ENCODE peak calls at places on chromosomes 6 and 20, in ten cellular contexts. V is IMR-90; X is CD8-positive, alpha-beta T cell; B is mammary epithelial cell; F is HepG2; J is transverse colon; H is uterus; U is cardiac muscle cell; M is tibial nerve; T is stomach. W is an unnamed sample. For H3K36me3, the result is how much of the 10 kb centered on the place peaks cover.

GRCh38 chr6:67331304-67331703 is 1303.8 kb upstream of the ADGRB3 start:
- DNase-seq in V (no peak), X (no peak), B (no peak), F (no peak), J (no peak), H (no peak), U (peak), M (no peak), T (no peak), W (no peak)

GRCh38 chr20:19851863-19852262 is 93.8 kb downstream of the RIN2 start:
- DNase-seq in V (no peak), X (no peak), B (no peak), F (no peak), J (no peak), H (no peak), U (no peak), M (no peak), T (no peak), W (no peak)

GRCh38 chr6:144909753-144910280 is 624.7 kb downstream of the UTRN start:
- DNase-seq in V (peak), X (no peak), B (peak), F (no peak), J (no peak), H (no peak), U (no peak), M (no peak), T (no peak), W (no peak)

GRCh38 chr20:20064303-20064702 is 12.0 kb downstream of the CFAP61 start:
- DNase-seq in V (no peak), X (no peak), B (no peak), F (peak), J (no peak), H (no peak), U (no peak), M (no peak), T (no peak), W (no peak)

GRCh38 chr6:49384913-49385312 is 78.1 kb downstream of the MMUT start:
- DNase-seq in V (no peak), X (no peak), B (no peak), F (no peak), J (no peak), H (no peak), U (no peak), M (no peak), T (no peak), W (no peak)

GRCh38 chr6:40394381-40394780 is 192.8 kb downstream of the LRFN2 start:
- DNase-seq in V (no peak), X (no peak), B (no peak), F (no peak), J (no peak), H (no peak), U (no peak), M (no peak), T (no peak), W (no peak)

GRCh38 chr20:49292010-49292409 is 14.2 kb upstream of the ZNFX1 start:
- DNase-seq in V (no peak), X (no peak), B (no peak), F (no peak), J (no peak), H (no peak), U (no peak), M (no peak), T (no peak), W (no peak)

GRCh38 chr20:64079273-64080012 is at the start of gene RGS19:
- DNase-seq in V (peak), X (peak), B (peak), F (peak), J (peak), H (no peak), U (peak), M (peak), T (peak), W (no peak)

GRCh38 chr6:3039384-3039783 is 28.9 kb upstream of the RIPK1 start:
- DNase-seq in V (no peak), X (no peak), B (no peak), F (no peak), J (no peak), H (no peak), U (no peak), M (no peak), T (no peak), W (no peak)

GRCh38 chr20:51100617-51101016 is 77.7 kb upstream of the KCNG1 start:
- DNase-seq in V (no peak), X (no peak), B (no peak), F (no peak), J (peak), H (no peak), U (no peak), M (no peak), T (no peak), W (no peak)

GRCh38 chr6:141097471-141097870 is 1035.3 kb upstream of the GJE1 start:
- DNase-seq in V (no peak), X (no peak), B (peak), F (no peak), J (no peak), H (no peak), U (no peak), M (no peak), T (no peak), W (no peak)

GRCh38 chr20:55252525-55252924 is 752.8 kb downstream of the CBLN4 start:
- DNase-seq in V (no peak), X (no peak), B (no peak), F (no peak), J (no peak), H (no peak), U (peak), M (no peak), T (no peak), W (no peak)

GRCh38 chr6:44800171-44800671 is 412.7 kb downstream of the CDC5L start:
- DNase-seq in V (peak), X (no peak), B (peak), F (peak), J (no peak), H (no peak), U (peak), M (no peak), T (no peak), W (peak)
- TF ChIP-seq CTCF in V (no peak), X (no peak), B (no peak), F (no peak), J (no peak), H (no peak), U (no peak), M (no peak), T (no peak), W (no peak)

GRCh38 chr20:47225458-47225857 is 131.0 kb downstream of the ZMYND8 start:
- DNase-seq in V (no peak), X (no peak), B (no peak), F (no peak), J (no peak), H (no peak), U (no peak), M (no peak), T (no peak), W (no peak)
- H3K36me3 ChIP-seq in V (under half), X (half or more), B (half or more), F (half or more), J (under half), H (under half), U (half or more), M (half or more), T (half or more), W (under half)

GRCh38 chr20:34711813-34712430 is 7.8 kb downstream of the TP53INP2 start:
- DNase-seq in V (no peak), X (no peak), B (no peak), F (no peak), J (no peak), H (no peak), U (no peak), M (no peak), T (no peak), W (no peak)

GRCh38 chr20:34710861-34711574 is 6.9 kb downstream of the TP53INP2 start:
- DNase-seq in V (no peak), X (no peak), B (no peak), F (no peak), J (no peak), H (no peak), U (no peak), M (no peak), T (no peak), W (no peak)

GRCh38 chr20:34709044-34709835 is 5.1 kb downstream of the TP53INP2 start:
- DNase-seq in V (peak), X (peak), B (peak), F (no peak), J (peak), H (peak), U (peak), M (peak), T (peak), W (peak)

GRCh38 chr20:34709836-34710567 is 5.9 kb downstream of the TP53INP2 start:
- DNase-seq in V (peak), X (peak), B (no peak), F (no peak), J (peak), H (no peak), U (peak), M (peak), T (peak), W (peak)

GRCh38 chr20:34710568-34710839 is 6.4 kb downstream of the TP53INP2 start:
- DNase-seq in V (no peak), X (no peak), B (no peak), F (no peak), J (no peak), H (no peak), U (no peak), M (no peak), T (no peak), W (no peak)
- H3K4me3 ChIP-seq in V (no peak), X (no peak), B (peak), F (no peak), J (peak), H (no peak), U (no peak), M (no peak), T (peak), W (no peak)

DNA sequence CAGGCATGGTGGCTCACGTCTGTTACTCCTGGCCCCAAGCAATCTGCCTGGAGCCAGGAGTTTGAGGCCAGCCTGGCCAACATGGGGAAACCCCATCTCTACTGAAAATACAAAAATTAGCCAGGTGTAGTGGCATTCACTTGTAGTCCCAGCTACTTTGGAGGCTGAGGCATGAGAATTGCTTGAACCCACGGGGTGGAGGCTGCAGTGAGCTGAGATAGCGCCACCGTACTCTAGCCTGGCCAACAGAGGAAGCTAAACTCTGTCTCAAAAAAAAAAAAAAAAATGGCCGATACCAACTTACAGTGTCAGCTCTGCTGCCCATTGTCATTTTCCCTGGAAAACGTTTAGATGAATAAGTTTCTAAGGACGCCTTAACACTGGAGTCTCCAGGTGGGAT is 489.9 kb downstream of the TFAP2A start:
- DNase-seq in V (no peak), X (no peak), B (no peak), F (no peak), J (no peak), H (no peak), U (no peak), M (no peak), T (no peak), W (no peak)
- TF ChIP-seq CTCF in V (no peak), X (no peak), B (no peak), F (no peak), J (no peak), H (no peak), U (no peak), M (no peak), T (no peak), W (no peak)

DNA sequence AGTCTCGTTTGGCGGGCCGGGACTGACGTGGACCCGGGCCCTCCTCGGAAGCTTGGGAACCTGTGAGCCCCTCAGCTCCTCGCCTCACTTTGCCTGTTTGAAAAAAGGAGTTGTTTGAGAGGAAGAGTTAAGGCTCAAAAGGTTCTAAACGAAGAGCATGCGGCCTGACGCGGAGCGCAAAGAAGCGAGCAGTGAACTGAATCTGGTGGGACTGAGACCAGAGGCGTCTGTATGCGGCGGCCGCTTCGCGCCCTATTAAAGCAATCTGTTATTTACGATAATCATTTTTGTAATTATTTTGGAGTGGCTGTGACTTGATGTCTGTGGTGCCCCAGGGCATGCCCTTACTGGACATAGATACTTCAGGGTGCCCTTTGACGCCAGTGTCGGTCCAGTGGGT is 3.3 kb upstream of the TFAP2C start:
- DNase-seq in V (no peak), X (no peak), B (no peak), F (no peak), J (no peak), H (no peak), U (no peak), M (no peak), T (no peak), W (no peak)
- H3K36me3 ChIP-seq in V (under half), X (under half), B (under half), F (under half), J (under half), H (under half), U (under half), M (under half), T (under half), W (under half)

DNA sequence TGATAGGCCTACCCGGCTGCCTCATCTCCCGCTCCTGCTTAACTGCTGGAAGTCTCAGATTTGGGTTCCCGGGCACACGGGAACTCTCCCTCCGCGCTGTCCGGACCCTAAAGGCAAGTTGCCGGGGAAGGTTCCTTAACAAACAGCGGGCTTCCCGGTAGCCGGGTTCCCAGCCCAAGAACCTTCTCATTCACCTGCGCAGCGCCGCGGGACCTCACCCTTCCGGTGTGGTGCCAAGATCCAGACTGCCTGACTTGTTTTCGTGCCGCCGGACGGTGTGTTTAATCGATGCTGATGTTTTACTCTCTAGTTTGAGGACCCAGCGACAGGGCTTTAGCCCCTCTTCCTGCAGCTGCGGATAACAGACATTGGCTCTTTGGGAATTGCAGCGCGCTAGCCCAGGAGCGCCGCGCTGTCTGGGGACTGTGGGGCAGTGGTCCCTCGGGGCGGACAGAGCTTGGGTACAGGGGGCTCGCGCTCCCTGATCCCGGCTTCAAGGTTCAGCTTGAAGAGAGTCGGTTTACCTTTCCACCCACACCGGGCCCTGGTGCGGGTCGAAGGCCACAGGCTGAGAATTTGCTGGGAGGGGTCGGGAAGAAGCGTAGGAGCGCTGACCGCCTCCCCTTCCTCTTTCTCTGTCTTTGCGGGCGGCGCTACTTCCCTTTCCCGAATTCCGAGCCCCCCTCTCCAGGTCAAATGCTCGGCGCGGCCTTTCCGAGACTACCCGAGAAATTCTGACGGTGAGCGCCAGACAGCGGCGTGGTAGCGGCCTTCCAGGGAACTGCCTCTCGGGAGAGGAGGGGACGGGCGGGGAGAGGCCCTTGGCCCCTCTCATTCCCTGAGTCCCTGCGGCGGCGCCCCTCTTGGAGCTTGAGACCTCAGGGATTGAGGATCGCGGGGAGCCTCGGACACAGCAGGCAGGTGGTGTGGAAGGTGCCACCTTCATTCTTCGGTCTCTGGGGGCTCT is 17.2 kb downstream of the ABT1 start:
- DNase-seq in V (no peak), X (no peak), B (no peak), F (no peak), J (no peak), H (no peak), U (peak), M (no peak), T (no peak), W (no peak)
- H3K4me3 ChIP-seq in V (no peak), X (peak), B (no peak), F (peak), J (peak), H (peak), U (peak), M (peak), T (peak), W (peak)

W was measured in breast epithelium.